ENCODE peak calls at places on chromosomes 12 and 14, in five cellular contexts. K is stomach, I is left ventricle myocardium inferior, B is OCI-LY7, Z is mucosa of descending colon. D is an unnamed sample.

GRCh38 chr14:50944647-50945413 is 547 bp upstream of the PYGL start:
- DNase-seq in K (peak; percentile 50), I (peak; percentile 52), B (no peak), Z (peak; percentile 77), D (peak; percentile 65)

GRCh38 chr12:3035171-3035570 is 42.0 kb upstream of the TSPAN9 start:
- DNase-seq in K (no peak), I (no peak), B (no peak), Z (no peak), D (no peak)

GRCh38 chr14:65981192-65981843 is 504.9 kb upstream of the CCDC196 start:
- DNase-seq in K (no peak), I (peak; percentile 20), B (no peak), Z (no peak), D (no peak)

GRCh38 chr12:69901141-69901900 is 76.3 kb downstream of the MYRFL start:
- DNase-seq in K (no peak), I (no peak), B (no peak), Z (no peak), D (no peak)

GRCh38 chr14:57533214-57533613 is 39.6 kb upstream of the CCDC198 start:
- DNase-seq in K (no peak), I (no peak), B (peak; percentile 36), Z (no peak), D (no peak)

GRCh38 chr14:76759589-76759988 is 1.7 kb upstream of the VASH1 start:
- DNase-seq in K (no peak), I (no peak), B (no peak), Z (no peak), D (no peak)

GRCh38 chr12:48583728-48584127 is 13.9 kb upstream of the LALBA start:
- DNase-seq in K (no peak), I (no peak), B (no peak), Z (no peak), D (no peak)

GRCh38 chr12:57619434-57620244 is 8.4 kb downstream of the ARHGEF25 start:
- DNase-seq in K (peak; percentile 57), I (no peak), B (no peak), Z (no peak), D (no peak)

GRCh38 chr14:22977684-22978486 is 4.5 kb downstream of the AJUBA start:
- DNase-seq in K (peak; percentile 69), I (peak; percentile 46), B (no peak), Z (no peak), D (peak; percentile 76)

GRCh38 chr12:82832981-82833380 is 146.3 kb downstream of the TMTC2 start:
- DNase-seq in K (no peak), I (no peak), B (no peak), Z (no peak), D (no peak)

GRCh38 chr12:65810036-65810435 is 14.2 kb upstream of the HMGA2 start:
- DNase-seq in K (no peak), I (no peak), B (no peak), Z (no peak), D (no peak)

GRCh38 chr12:103269962-103270361 is 225.8 kb downstream of the C12orf42 start:
- DNase-seq in K (no peak), I (no peak), B (no peak), Z (no peak), D (no peak)

GRCh38 chr12:59742831-59743230 is 147.0 kb downstream of the SLC16A7 start:
- DNase-seq in K (no peak), I (no peak), B (no peak), Z (no peak), D (no peak)

GRCh38 chr14:76080009-76080408 is 71.7 kb upstream of the GPATCH2L start:
- DNase-seq in K (no peak), I (peak; percentile 22), B (no peak), Z (no peak), D (no peak)

GRCh38 chr14:38255408-38255672 is 553 bp downstream of the CLEC14A start:
- DNase-seq in K (no peak), I (peak; percentile 28), B (no peak), Z (no peak), D (no peak)

GRCh38 chr14:89765346-89765745 is 189.2 kb downstream of the EFCAB11 start:
- DNase-seq in K (no peak), I (no peak), B (no peak), Z (no peak), D (no peak)

GRCh38 chr12:111444314-111444705 is 38.6 kb downstream of the SH2B3 start:
- DNase-seq in K (peak; percentile 15), I (no peak), B (peak; percentile 74), Z (no peak), D (no peak)

GRCh38 chr12:104154806-104155205 is 16.8 kb upstream of the NFYB start:
- DNase-seq in K (no peak), I (no peak), B (no peak), Z (no peak), D (no peak)

GRCh38 chr12:851343-851742 is 98.2 kb downstream of the RAD52 start:
- DNase-seq in K (no peak), I (no peak), B (no peak), Z (no peak), D (no peak)

GRCh38 chr14:94005324-94005723 is 8.2 kb downstream of the CCDC197 start:
- DNase-seq in K (no peak), I (no peak), B (peak; percentile 51), Z (no peak), D (no peak)

GRCh38 chr12:130879212-130879686 is 7.4 kb downstream of the RAN start:
- DNase-seq in K (no peak), I (no peak), B (peak; percentile 93), Z (no peak), D (no peak)

GRCh38 chr14:105007593-105008264 is 13.2 kb downstream of the CDCA4 start:
- DNase-seq in K (no peak), I (no peak), B (no peak), Z (no peak), D (no peak)

GRCh38 chr12:2959194-2959507 is at the start of gene TEAD4:
- DNase-seq in K (peak; percentile 64), I (peak; percentile 68), B (no peak), Z (peak; percentile 76), D (no peak)

GRCh38 chr14:70664698-70665447 is 23.2 kb downstream of the TTC9 start:
- DNase-seq in K (peak; percentile 51), I (no peak), B (peak; percentile 50), Z (no peak), D (no peak)

GRCh38 chr14:35940291-35940690 is 114.2 kb downstream of the BRMS1L start:
- DNase-seq in K (no peak), I (no peak), B (no peak), Z (no peak), D (no peak)

GRCh38 chr12:112419269-112420133 is 754 bp downstream of the PTPN11 start:
- DNase-seq in K (peak; percentile 64), I (peak; percentile 63), B (no peak), Z (peak; percentile 74), D (peak; percentile 75)

GRCh38 chr14:102579696-102580551 is 12.5 kb upstream of the RCOR1 start:
- DNase-seq in K (no peak), I (no peak), B (no peak), Z (no peak), D (no peak)

GRCh38 chr12:118494776-118495175 is 118.4 kb downstream of the SUDS3 start:
- DNase-seq in K (no peak), I (no peak), B (no peak), Z (no peak), D (no peak)

GRCh38 chr12:65665817-65666216 is 158.5 kb upstream of the HMGA2 start:
- DNase-seq in K (no peak), I (no peak), B (no peak), Z (no peak), D (no peak)

DNA sequence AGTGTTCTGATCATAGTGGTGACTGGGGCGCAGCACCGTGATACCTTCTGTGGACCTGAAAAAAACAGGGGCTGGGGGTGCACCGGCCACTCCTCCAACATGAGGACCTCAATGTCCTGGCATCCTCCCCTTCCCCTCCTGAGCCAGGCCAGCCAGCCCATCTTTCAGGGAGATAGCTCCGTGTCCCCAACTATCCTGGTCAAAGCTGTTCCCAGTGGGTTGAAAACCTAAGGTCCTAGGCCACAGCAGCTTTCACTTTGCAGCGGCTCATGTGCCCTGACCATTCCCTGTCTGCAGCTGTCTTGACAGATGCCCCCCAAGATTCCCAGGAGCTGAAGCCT is 75.7 kb downstream of the BCL11B start:
- DNase-seq in K (no peak), I (no peak), B (no peak), Z (no peak), D (no peak)
- H3K4me1 ChIP-seq in K (peaks cover 22% of the 10 kb centered on the region), I (peaks cover 20% of the 10 kb centered on the region), B (no peaks in the 10 kb centered on the region), Z (no peaks in the 10 kb centered on the region), D (peaks cover 18% of the 10 kb centered on the region)

GRCh38 chr12:94198469-94198868 is 50.1 kb downstream of the PLXNC1 start:
- DNase-seq in K (no peak), I (no peak), B (no peak), Z (no peak), D (no peak)

GRCh38 chr12:94195483-94195882 is 47.1 kb downstream of the PLXNC1 start:
- DNase-seq in K (no peak), I (no peak), B (no peak), Z (no peak), D (no peak)

GRCh38 chr12:94200069-94200468 is 51.7 kb downstream of the PLXNC1 start:
- DNase-seq in K (no peak), I (no peak), B (no peak), Z (no peak), D (no peak)

GRCh38 chr12:94200695-94201094 is 52.3 kb downstream of the PLXNC1 start:
- DNase-seq in K (no peak), I (no peak), B (no peak), Z (no peak), D (no peak)

DNA sequence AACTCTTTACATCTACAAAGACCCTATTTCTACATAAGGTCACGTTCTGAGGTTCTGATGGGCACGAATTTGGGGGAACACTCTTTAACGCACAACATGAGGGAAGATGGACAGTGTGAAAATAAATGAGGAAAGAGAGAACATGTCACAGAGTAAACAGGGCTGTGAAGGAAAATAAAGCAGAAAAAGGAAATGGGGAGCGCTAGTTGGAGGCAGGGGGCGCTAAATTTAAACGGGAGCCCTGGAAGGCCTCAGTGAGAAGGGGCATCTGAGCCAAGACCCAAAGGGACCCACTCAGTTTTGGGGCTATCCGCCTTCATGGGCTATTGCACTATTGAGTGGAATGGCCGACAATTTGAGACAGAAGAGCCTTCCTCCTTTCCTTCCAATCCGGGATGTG is 50.5 kb downstream of the PLXNC1 start:
- DNase-seq in K (no peak), I (no peak), B (no peak), Z (no peak), D (no peak)
- TF ChIP-seq CTCF in K (no peak), I (no peak), B (peak; percentile 56), Z (no peak), D (no peak)

GRCh38 chr12:110039085-110039807 is 9.1 kb downstream of the C12orf76 start:
- DNase-seq in K (peak; percentile 43), I (no peak), B (no peak), Z (no peak), D (no peak)

GRCh38 chr12:110046451-110047187 is 1.7 kb downstream of the C12orf76 start:
- DNase-seq in K (no peak), I (no peak), B (no peak), Z (no peak), D (no peak)

GRCh38 chr12:110038741-110039084 is 9.6 kb downstream of the C12orf76 start:
- DNase-seq in K (no peak), I (no peak), B (no peak), Z (no peak), D (no peak)

GRCh38 chr12:110037315-110037714 is 11.0 kb downstream of the C12orf76 start:
- DNase-seq in K (no peak), I (no peak), B (no peak), Z (no peak), D (no peak)

GRCh38 chr12:110042260-110042659 is 6.1 kb downstream of the C12orf76 start:
- DNase-seq in K (no peak), I (peak; percentile 16), B (no peak), Z (no peak), D (no peak)
- H3K4me1 ChIP-seq in K (peaks cover 61% of the 10 kb centered on the region), I (peaks cover 51% of the 10 kb centered on the region), B (peaks cover 35% of the 10 kb centered on the region), Z (peaks cover 22% of the 10 kb centered on the region), D (peaks cover 4% of the 10 kb centered on the region)

GRCh38 chr12:16594796-16595195 is 11.2 kb downstream of the LMO3 start:
- DNase-seq in K (no peak), I (no peak), B (no peak), Z (no peak), D (no peak)
- TF ChIP-seq CTCF in K (no peak), I (no peak), B (no peak), Z (no peak), D (no peak)

D was measured in tibial artery.